ENCODE peak calls at places on chromosomes 12 and 14, in five cellular contexts. T, F, O, J and I are unnamed samples.

GRCh38 chr12:104779134-104779533 is 179.0 kb downstream of the SLC41A2 start:
- DNase-seq in T (no peak), F (no peak), O (no peak), J (no peak), I (no peak)

GRCh38 chr12:334114-334513 is 55.0 kb downstream of the KDM5A start:
- DNase-seq in T (no peak), F (no peak), O (no peak), J (no peak), I (no peak)

GRCh38 chr12:114902665-114903393 is 218.9 kb upstream of the TBX3 start:
- DNase-seq in T (peak), F (peak), O (no peak), J (no peak), I (no peak)

GRCh38 chr12:108801736-108802665 is 55.4 kb downstream of the SSH1 start:
- DNase-seq in T (peak), F (no peak), O (no peak), J (no peak), I (peak)

GRCh38 chr12:66620703-66621102 is 58.2 kb downstream of the GRIP1 start:
- DNase-seq in T (no peak), F (no peak), O (no peak), J (no peak), I (peak)

GRCh38 chr14:103110681-103111296 is 12.5 kb upstream of the TNFAIP2 start:
- DNase-seq in T (no peak), F (no peak), O (no peak), J (no peak), I (peak)

GRCh38 chr12:42611571-42612257 is 22.2 kb upstream of the PRICKLE1 start:
- DNase-seq in T (no peak), F (no peak), O (no peak), J (no peak), I (no peak)

GRCh38 chr12:49838973-49839633 is 3.8 kb downstream of the BCDIN3D start:
- DNase-seq in T (peak), F (no peak), O (peak), J (no peak), I (peak)

GRCh38 chr12:53870122-53870521 is 68.5 kb upstream of the HOXC13 start:
- DNase-seq in T (no peak), F (no peak), O (no peak), J (no peak), I (no peak)

GRCh38 chr14:59588136-59588535 is 11.5 kb upstream of the CCDC175 start:
- DNase-seq in T (no peak), F (no peak), O (no peak), J (no peak), I (no peak)

GRCh38 chr14:31867570-31867969 is 209.5 kb upstream of the ARHGAP5 start:
- DNase-seq in T (no peak), F (no peak), O (no peak), J (no peak), I (no peak)

GRCh38 chr12:607541-608001 is 55.7 kb downstream of the NINJ2 start:
- DNase-seq in T (no peak), F (no peak), O (no peak), J (no peak), I (peak)

GRCh38 chr12:95218852-95219171 is 1.2 kb downstream of the VEZT start:
- DNase-seq in T (no peak), F (no peak), O (no peak), J (peak), I (no peak)

GRCh38 chr12:54968181-54968730 is 16.3 kb downstream of the TESPA1 start:
- DNase-seq in T (no peak), F (no peak), O (no peak), J (no peak), I (no peak)

GRCh38 chr14:87264796-87265195 is 728.2 kb downstream of the GALC start:
- DNase-seq in T (no peak), F (no peak), O (no peak), J (no peak), I (no peak)

GRCh38 chr14:84225243-84225642 is 1304.7 kb upstream of the FLRT2 start:
- DNase-seq in T (no peak), F (no peak), O (no peak), J (no peak), I (no peak)

GRCh38 chr12:50246873-50247612 is 36.3 kb downstream of the LIMA1 start:
- DNase-seq in T (peak), F (peak), O (no peak), J (no peak), I (peak)